ENCODE peak calls at places on chromosomes 11 and 22, in four cellular contexts. A is lower lobe of right lung, U is lower leg skin, O is dorsolateral prefrontal cortex. W is an unnamed sample.

GRCh38 chr11:127531167-127531566 is 530.6 kb upstream of the KIRREL3 start:
- DNase-seq in U (no peak), A (no peak), O (no peak), W (no peak)

GRCh38 chr11:1293619-1294015 is 15.8 kb downstream of the TOLLIP start:
- DNase-seq in U (no peak), O (no peak), A (peak; percentile 46), W (no peak)

GRCh38 chr22:45969801-45970464 is 7.0 kb downstream of the WNT7B start:
- DNase-seq in O (no peak), U (no peak), A (no peak), W (no peak)

GRCh38 chr11:78551066-78551465 is 23.6 kb downstream of the NARS2 start:
- DNase-seq in O (no peak), U (no peak), A (no peak), W (no peak)

GRCh38 chr11:12164061-12165014 is 53.9 kb downstream of the MICAL2 start:
- DNase-seq in U (no peak), A (no peak), O (no peak), W (peak; percentile 80)

GRCh38 chr11:46900091-46900746 is 18.1 kb downstream of the LRP4 start:
- DNase-seq in A (no peak), O (no peak), U (no peak), W (no peak)

GRCh38 chr11:57566035-57566504 is 1.4 kb downstream of the UBE2L6 start:
- DNase-seq in O (no peak), A (no peak), U (peak; percentile 26), W (peak; percentile 44)

GRCh38 chr11:102476069-102476468 is 23.5 kb upstream of the TMEM123 start:
- DNase-seq in O (no peak), U (no peak), A (no peak), W (peak; percentile 70)

GRCh38 chr22:37817705-37818311 is 5.4 kb upstream of the GALR3 start:
- DNase-seq in A (peak; percentile 83), O (peak; percentile 77), U (peak; percentile 59), W (peak; percentile 82)

GRCh38 chr22:39353346-39353745 is 3.6 kb downstream of the SYNGR1 start:
- DNase-seq in U (no peak), A (no peak), O (no peak), W (no peak)

GRCh38 chr22:42548597-42549328 is 5.0 kb upstream of the SERHL2 start:
- DNase-seq in U (no peak), O (no peak), A (no peak), W (no peak)

GRCh38 chr11:95242202-95242989 is 11.4 kb upstream of the SESN3 start:
- DNase-seq in O (no peak), A (no peak), U (no peak), W (no peak)

GRCh38 chr11:120004723-120005122 is 133.2 kb downstream of the TRIM29 start:
- DNase-seq in U (no peak), A (no peak), O (no peak), W (no peak)

GRCh38 chr11:76770642-76771445 is 12.3 kb upstream of the TSKU start:
- DNase-seq in U (peak; percentile 73), O (no peak), A (no peak), W (peak; percentile 79)

GRCh38 chr11:111308140-111308539 is 9.8 kb downstream of the POU2AF3 start:
- DNase-seq in A (peak; percentile 62), U (no peak), O (no peak), W (no peak)

GRCh38 chr11:19258651-19259230 is 18.0 kb upstream of the E2F8 start:
- DNase-seq in A (no peak), O (no peak), U (no peak), W (no peak)

GRCh38 chr11:34745209-34745608 is 124.3 kb downstream of the EHF start:
- DNase-seq in O (no peak), U (no peak), A (no peak), W (peak; percentile 27)

GRCh38 chr11:107924306-107924705 is 3.9 kb upstream of the RAB39A start:
- DNase-seq in A (no peak), U (no peak), O (no peak), W (no peak)

GRCh38 chr11:72760543-72761400 is 8.6 kb upstream of the ARAP1 start:
- DNase-seq in O (no peak), A (no peak), U (no peak), W (peak; percentile 58)

GRCh38 chr11:62497132-62497915 is 49.3 kb downstream of the AHNAK start:
- DNase-seq in U (peak; percentile 34), O (peak; percentile 67), A (no peak), W (peak; percentile 79)

GRCh38 chr22:41799486-41800347 is 762 bp upstream of the CCDC134 start:
- DNase-seq in A (peak; percentile 59), U (peak; percentile 21), O (peak; percentile 30), W (peak; percentile 22)

GRCh38 chr11:19467904-19468303 is 227.2 kb upstream of the E2F8 start:
- DNase-seq in U (no peak), A (no peak), O (no peak), W (no peak)

GRCh38 chr11:67303132-67303988 is at the start of gene SSH3:
- DNase-seq in A (peak; percentile 92), O (peak; percentile 66), U (no peak), W (peak; percentile 53)

GRCh38 chr22:49966716-49967332 is 6.3 kb downstream of the PIM3 start:
- DNase-seq in U (peak; percentile 52), O (peak; percentile 28), A (peak; percentile 87), W (peak; percentile 48)
- H3K4me3 ChIP-seq in U (no peak overlapping the region), O (peak overlapping the region; percentile 24), A (peak overlapping the region; percentile 95), W (no peak overlapping the region)

DNA sequence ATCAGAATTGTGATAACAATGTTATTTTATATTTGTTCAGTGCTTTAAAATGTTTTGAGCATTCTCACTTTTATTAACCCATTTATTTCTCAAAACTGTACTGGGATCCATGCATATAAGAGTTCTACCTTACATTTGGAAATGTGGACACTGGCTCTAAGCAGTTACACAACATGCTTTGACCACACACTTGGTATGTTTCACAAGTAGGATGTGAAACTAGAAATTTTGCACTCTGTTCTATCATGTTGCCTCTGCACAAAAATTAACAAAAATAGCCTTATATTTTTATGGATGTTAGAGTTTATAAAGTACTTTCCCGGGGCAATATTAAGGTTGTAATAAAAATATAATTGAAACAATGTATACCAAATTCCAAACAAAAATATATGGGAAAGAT is 126.9 kb upstream of the CHORDC1 start:
- DNase-seq in O (no peak), U (no peak), A (no peak), W (no peak)
- TF ChIP-seq CTCF in O (no peak), U (no peak), A (no peak), W (no peak)

GRCh38 chr11:91755526-91755925 is 469.1 kb upstream of the FAT3 start:
- DNase-seq in A (no peak), U (no peak), O (no peak), W (no peak)
- H3K4me3 ChIP-seq in A (no peak overlapping the region), U (no peak overlapping the region), O (no peak overlapping the region), W (no peak overlapping the region)

DNA sequence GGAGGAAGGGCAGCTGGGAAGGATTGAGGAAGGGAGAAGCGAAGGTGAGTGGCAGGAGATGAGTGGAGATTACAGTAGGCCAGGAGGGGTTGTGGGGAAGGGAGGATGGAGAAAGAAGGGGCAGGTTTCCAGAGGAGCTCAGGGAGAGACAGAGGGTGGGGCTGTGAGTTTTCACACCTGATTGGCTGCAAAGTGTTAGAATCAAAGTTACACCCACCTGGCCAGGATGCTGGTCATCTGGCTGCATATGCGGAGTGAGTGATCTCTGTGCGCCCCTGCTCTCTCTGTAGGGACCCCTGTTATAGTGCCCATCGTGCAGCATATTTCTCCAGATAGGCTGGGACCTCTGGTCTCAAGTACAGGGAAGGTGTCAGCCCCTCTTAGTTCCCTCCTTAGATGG is 18.3 kb downstream of the AMPD3 start:
- DNase-seq in O (no peak), U (no peak), A (no peak), W (no peak)
- TF ChIP-seq CTCF in O (no peak), U (no peak), A (no peak), W (no peak)

GRCh38 chr22:44667829-44668189 is 34.2 kb upstream of the PRR5 start:
- DNase-seq in A (peak; percentile 46), U (no peak), O (no peak), W (no peak)
- H3K4me3 ChIP-seq in A (peak overlapping the region; percentile 48), U (peak overlapping the region; percentile 29), O (peak overlapping the region; percentile 33), W (peak overlapping the region; percentile 55)

DNA sequence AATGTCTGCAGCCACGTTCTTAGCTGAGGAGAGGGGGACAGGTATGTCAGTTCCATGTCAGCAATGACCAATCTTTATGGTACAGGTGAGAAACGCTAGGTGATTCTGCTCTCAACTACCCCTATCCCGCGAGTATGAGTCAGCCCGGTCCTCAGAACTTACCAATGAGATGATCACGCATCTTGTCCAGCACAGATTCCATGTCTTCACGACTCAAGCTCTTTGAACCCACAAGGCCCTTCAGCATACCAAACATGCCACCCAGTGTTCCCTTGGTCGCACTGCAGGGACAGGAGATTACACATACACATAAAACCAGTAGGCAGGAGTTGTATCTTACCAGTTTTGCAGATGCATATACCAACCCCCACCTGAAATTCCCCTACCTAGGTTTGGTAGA is 2.9 kb downstream of the SRPRA start:
- DNase-seq in O (no peak), A (no peak), U (no peak), W (peak; percentile 40)
- TF ChIP-seq CTCF in O (no peak), A (no peak), U (no peak), W (no peak)

DNA sequence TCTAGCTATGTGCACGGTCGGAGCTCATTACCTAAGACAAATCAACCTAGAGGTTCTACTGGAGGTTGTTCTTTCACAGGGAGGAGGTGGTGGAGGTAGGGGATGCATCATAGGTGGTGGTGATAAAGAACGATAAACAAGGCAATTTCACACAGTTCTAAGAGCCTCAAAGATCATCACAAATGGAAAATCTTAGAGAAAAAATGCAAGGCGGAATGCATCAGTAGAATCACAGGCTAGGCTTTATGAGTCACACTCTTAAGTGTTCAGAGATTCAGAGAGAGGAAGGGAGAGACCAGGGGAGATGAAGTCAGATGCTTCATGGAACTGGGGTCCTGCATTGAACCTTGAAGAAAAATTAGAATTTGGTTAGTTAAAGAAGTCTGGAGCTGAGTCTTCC is 58.3 kb downstream of the TMPRSS5 start:
- DNase-seq in U (no peak), O (no peak), A (no peak), W (no peak)
- H3K4me3 ChIP-seq in U (no peak overlapping the region), O (no peak overlapping the region), A (no peak overlapping the region), W (no peak overlapping the region)

DNA sequence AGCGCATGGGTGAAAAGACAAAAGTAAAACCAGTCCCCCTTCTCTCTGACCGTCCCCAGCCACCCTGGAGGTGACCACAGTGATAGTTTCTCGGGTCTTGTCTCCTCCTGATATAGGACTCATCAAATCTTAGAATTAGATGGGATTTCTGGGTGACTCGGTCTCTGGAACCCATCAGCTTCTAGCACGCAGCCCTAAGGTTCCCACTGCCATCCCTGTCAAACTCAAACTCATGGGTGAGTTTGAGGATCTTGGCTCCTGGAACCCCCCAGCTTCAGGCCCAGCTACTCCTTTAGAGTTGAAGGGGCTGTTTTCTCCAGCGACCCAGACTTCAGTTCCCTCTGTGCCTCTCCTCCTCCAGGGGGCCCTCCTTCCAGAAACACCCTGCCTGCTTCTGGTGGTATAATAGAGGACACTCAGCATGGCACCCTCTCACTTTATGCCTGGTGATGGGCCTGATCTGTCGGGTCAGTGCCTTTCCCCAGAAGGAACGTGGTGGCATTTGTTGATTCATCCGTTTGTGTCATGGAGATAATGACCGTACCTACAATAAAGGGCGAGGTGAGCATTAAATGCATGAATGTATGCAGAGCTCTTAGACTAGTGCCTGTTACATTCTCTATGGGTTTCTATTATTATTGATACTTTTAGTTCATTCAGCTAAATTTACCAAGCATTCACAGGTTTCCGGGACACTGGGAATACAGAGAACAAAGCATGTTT is 31.7 kb downstream of the MCM5 start:
- DNase-seq in O (no peak), U (no peak), A (no peak), W (no peak)
- TF ChIP-seq CTCF in O (no peak), U (no peak), A (no peak), W (peak; percentile 6)

W was measured in fibroblast of pulmonary artery.